ENCODE peak calls at places on chromosomes 13 and 19, in eight cellular contexts. D, N, M, Y, C, O, T and F are unnamed samples.

GRCh38 chr19:45506991-45507863 is at the start of gene VASP:
- DNase-seq in D (peak), N (peak), M (no peak), Y (peak), C (peak), O (peak), T (peak), F (peak)

GRCh38 chr19:33459691-33460090 is 61.9 kb downstream of the PEPD start:
- DNase-seq in D (no peak), N (peak), M (no peak), Y (no peak), C (no peak), O (no peak), T (no peak), F (no peak)

GRCh38 chr19:1270854-1271527 is 1.9 kb downstream of the CIRBP start:
- DNase-seq in D (no peak), N (no peak), M (no peak), Y (no peak), C (no peak), O (no peak), T (no peak), F (no peak)

GRCh38 chr13:51380269-51380668 is 40.8 kb downstream of the SERPINE3 start:
- DNase-seq in D (no peak), N (no peak), M (no peak), Y (no peak), C (no peak), O (no peak), T (no peak), F (peak)

GRCh38 chr19:34041922-34042521 is 130.3 kb upstream of the LSM14A start:
- DNase-seq in D (peak), N (peak), M (no peak), Y (peak), C (no peak), O (peak), T (peak), F (peak)

GRCh38 chr13:25927363-25927762 is 124.5 kb downstream of the SHISA2 start:
- DNase-seq in D (no peak), N (no peak), M (no peak), Y (no peak), C (no peak), O (no peak), T (no peak), F (no peak)

GRCh38 chr19:19132912-19133311 is 5.4 kb downstream of the TMEM161A start:
- DNase-seq in D (no peak), N (no peak), M (no peak), Y (no peak), C (no peak), O (no peak), T (no peak), F (no peak)

GRCh38 chr19:35085947-35086346 is 29.7 kb upstream of the FXYD3 start:
- DNase-seq in D (no peak), N (no peak), M (no peak), Y (no peak), C (no peak), O (no peak), T (no peak), F (no peak)

GRCh38 chr19:16370671-16371391 is 46.2 kb downstream of the KLF2 start:
- DNase-seq in D (no peak), N (no peak), M (no peak), Y (no peak), C (no peak), O (no peak), T (no peak), F (no peak)

GRCh38 chr19:35202722-35203674 is 25.5 kb downstream of the FAM187B start:
- DNase-seq in D (no peak), N (no peak), M (no peak), Y (peak), C (no peak), O (no peak), T (no peak), F (no peak)